ENCODE peak calls at places on chromosomes 6 and 20, in four cellular contexts. G, C, Y and A are unnamed samples.

GRCh38 chr6:28370440-28370839 is 20.7 kb downstream of the ZKSCAN3 start:
- DNase-seq in Y (no peak), G (no peak), C (no peak), A (no peak)

GRCh38 chr20:42846784-42847490 is 342.8 kb downstream of the PTPRT start:
- DNase-seq in C (no peak), G (no peak), Y (no peak), A (no peak)

GRCh38 chr6:42030585-42031506 is 19.5 kb upstream of the TAF8 start:
- DNase-seq in Y (peak; percentile 73), C (no peak), G (no peak), A (no peak)

GRCh38 chr20:36085686-36086267 is 68.8 kb upstream of the EPB41L1 start:
- DNase-seq in C (peak; percentile 71), Y (peak; percentile 13), G (peak; percentile 84), A (no peak)

GRCh38 chr20:32574296-32575226 is 10.6 kb downstream of the NOL4L start:
- DNase-seq in Y (peak; percentile 54), C (peak; percentile 90), G (peak; percentile 88), A (no peak)

GRCh38 chr20:20837574-20838021 is 125.2 kb upstream of the RALGAPA2 start:
- DNase-seq in G (peak; percentile 54), C (peak; percentile 74), Y (peak; percentile 50), A (no peak)

GRCh38 chr20:11740975-11741374 is 176.7 kb upstream of the BTBD3 start:
- DNase-seq in G (no peak), C (no peak), Y (no peak), A (no peak)

GRCh38 chr20:32807706-32808105 is 12.0 kb upstream of the MAPRE1 start:
- DNase-seq in G (no peak), C (no peak), Y (no peak), A (no peak)

GRCh38 chr20:16775961-16776360 is 27.8 kb downstream of the OTOR start:
- DNase-seq in Y (no peak), C (no peak), G (no peak), A (no peak)

GRCh38 chr6:156912431-156912830 is 135.3 kb downstream of the ARID1B start:
- DNase-seq in C (no peak), G (no peak), Y (no peak), A (no peak)

GRCh38 chr6:25489399-25489798 is 162.6 kb upstream of the SCGN start:
- DNase-seq in G (no peak), C (no peak), Y (no peak), A (no peak)